ENCODE peak calls at places on chromosome 21, in five cellular contexts. G, Q, I, U and V are unnamed samples.

GRCh38 chr21:14040386-14040785 is 170.4 kb downstream of the LIPI start:
- DNase-seq in Q (no peak), I (no peak), U (no peak), G (no peak), V (no peak)

GRCh38 chr21:25396135-25396711 is 211.1 kb downstream of the MRPL39 start:
- DNase-seq in Q (no peak), U (no peak), G (no peak), I (no peak), V (no peak)

GRCh38 chr21:14675774-14676530 is 129.8 kb upstream of the SAMSN1 start:
- DNase-seq in G (no peak), I (no peak), Q (no peak), U (no peak), V (no peak)

GRCh38 chr21:19607983-19608668 is 1204.5 kb upstream of the TMPRSS15 start:
- DNase-seq in Q (no peak), I (no peak), U (peak; percentile 7), G (no peak), V (peak; percentile 42)

GRCh38 chr21:40512590-40512989 is 334.4 kb downstream of the DSCAM start:
- DNase-seq in U (peak; percentile 31), Q (peak; percentile 91), G (peak; percentile 54), I (no peak), V (no peak)

GRCh38 chr21:15895142-15896106 is 165.6 kb downstream of the USP25 start:
- DNase-seq in U (no peak), I (no peak), G (no peak), Q (no peak), V (no peak)

GRCh38 chr21:19712441-19712840 is 1285.8 kb upstream of the NCAM2 start:
- DNase-seq in Q (no peak), G (no peak), U (peak; percentile 36), I (no peak), V (no peak)

GRCh38 chr21:14088391-14088790 is 122.4 kb downstream of the LIPI start:
- DNase-seq in I (no peak), G (no peak), U (no peak), Q (no peak), V (no peak)

GRCh38 chr21:39527067-39527595 is 75.4 kb downstream of the SH3BGR start:
- DNase-seq in U (no peak), Q (no peak), G (no peak), I (no peak), V (no peak)

GRCh38 chr21:17441370-17441769 is 71.5 kb upstream of the CXADR start:
- DNase-seq in I (no peak), Q (no peak), G (no peak), U (no peak), V (no peak)

GRCh38 chr21:46424621-46425020 is 34.1 kb upstream of the DIP2A start:
- DNase-seq in G (no peak), Q (no peak), U (no peak), I (no peak), V (no peak)

GRCh38 chr21:16455978-16456377 is 726.2 kb downstream of the USP25 start:
- DNase-seq in U (no peak), Q (no peak), G (no peak), I (no peak), V (no peak)

GRCh38 chr21:19922122-19922521 is 1076.1 kb upstream of the NCAM2 start:
- DNase-seq in I (no peak), Q (no peak), G (peak; percentile 30), U (no peak), V (no peak)

GRCh38 chr21:14901482-14901958 is 163.3 kb downstream of the NRIP1 start:
- DNase-seq in I (no peak), Q (no peak), G (no peak), U (no peak), V (peak; percentile 32)

GRCh38 chr21:17003221-17003620 is 509.6 kb upstream of the CXADR start:
- DNase-seq in Q (no peak), G (no peak), I (no peak), U (peak; percentile 4), V (peak; percentile 20)

GRCh38 chr21:39867198-39867650 is at the start of gene PCP4:
- DNase-seq in Q (peak; percentile 93), U (peak; percentile 83), G (peak; percentile 93), I (peak; percentile 82), V (no peak)

GRCh38 chr21:33828577-33828976 is 87.0 kb downstream of the ATP5PO start:
- DNase-seq in Q (no peak), I (no peak), G (no peak), U (no peak), V (no peak)

GRCh38 chr21:29680273-29680672 is 259.5 kb downstream of the GRIK1 start:
- DNase-seq in U (no peak), I (no peak), G (no peak), Q (no peak), V (no peak)

GRCh38 chr21:31298618-31299269 is 45.3 kb downstream of the TIAM1 start:
- DNase-seq in U (no peak), Q (no peak), I (no peak), G (no peak), V (no peak)

GRCh38 chr21:32414579-32415358 is 2.3 kb downstream of the EVA1C start:
- DNase-seq in G (no peak), I (no peak), Q (no peak), U (no peak), V (no peak)

GRCh38 chr21:31900121-31900895 is 27.5 kb downstream of the HUNK start:
- DNase-seq in I (no peak), Q (no peak), G (no peak), U (no peak), V (no peak)

GRCh38 chr21:17729455-17729854 is 89.7 kb downstream of the C21orf91 start:
- DNase-seq in Q (no peak), I (no peak), U (no peak), G (no peak), V (no peak)

GRCh38 chr21:36641346-36641745 is 57.6 kb upstream of the SIM2 start:
- DNase-seq in I (no peak), U (no peak), Q (no peak), G (no peak), V (no peak)

GRCh38 chr21:36641886-36642285 is 57.0 kb upstream of the SIM2 start:
- DNase-seq in G (no peak), U (no peak), I (no peak), Q (no peak), V (no peak)

GRCh38 chr21:36642777-36643176 is 56.1 kb upstream of the SIM2 start:
- DNase-seq in U (no peak), G (no peak), Q (no peak), I (no peak), V (no peak)

GRCh38 chr21:36640260-36641244 is 58.4 kb upstream of the SIM2 start:
- DNase-seq in I (no peak), Q (no peak), G (peak; percentile 35), U (peak; percentile 11), V (peak; percentile 8)

GRCh38 chr21:36639769-36640168 is 59.1 kb upstream of the SIM2 start:
- DNase-seq in I (no peak), G (no peak), Q (no peak), U (no peak), V (no peak)
- H3K4ac ChIP-seq in I (no peak overlapping the region), G (no peak overlapping the region), Q (no peak overlapping the region), U (no peak overlapping the region), V (no peak overlapping the region)

DNA sequence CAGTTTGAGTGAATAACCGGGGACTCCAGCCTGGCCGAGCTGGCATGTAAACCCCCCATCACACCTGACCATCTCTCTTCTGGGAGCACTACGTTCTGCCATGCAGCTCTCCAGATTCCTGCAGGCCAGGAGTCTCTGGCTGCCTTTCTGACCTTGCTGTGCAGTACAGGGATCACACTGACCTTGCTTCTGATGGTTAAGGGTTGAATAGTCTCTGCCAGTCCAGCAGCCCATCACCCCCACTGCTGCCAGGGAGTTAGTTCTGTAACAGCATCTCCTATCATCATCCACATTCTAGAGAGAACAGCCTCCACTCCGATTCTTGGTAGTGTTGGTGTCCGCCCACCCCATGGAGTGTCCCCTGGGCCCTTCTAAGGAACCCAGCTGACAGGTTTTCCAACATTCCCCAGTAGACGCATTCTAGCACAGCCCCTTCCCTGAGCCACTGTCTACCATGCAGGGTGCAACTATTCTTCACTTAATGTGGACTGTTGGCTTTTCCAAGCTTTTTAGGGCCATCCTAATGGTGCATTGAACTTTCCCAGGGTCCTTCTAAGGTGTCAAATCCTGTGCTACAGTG is 109.8 kb downstream of the RIPK4 start:
- DNase-seq in Q (no peak), I (no peak), G (no peak), U (peak; percentile 87), V (no peak)
- H2BK12ac ChIP-seq in Q (peak overlapping the region; percentile 5), I (no peak overlapping the region), G (no peak overlapping the region), U (no peak overlapping the region), V (no peak overlapping the region)

GRCh38 chr21:36976882-36977651 is 10.6 kb upstream of the HLCS start:
- DNase-seq in Q (peak; percentile 58), I (peak; percentile 60), G (peak; percentile 61), U (peak; percentile 68), V (peak; percentile 83)
- H3K4ac ChIP-seq in Q (no peak overlapping the region), I (no peak overlapping the region), G (no peak overlapping the region), U (no peak overlapping the region), V (no peak overlapping the region)

DNA sequence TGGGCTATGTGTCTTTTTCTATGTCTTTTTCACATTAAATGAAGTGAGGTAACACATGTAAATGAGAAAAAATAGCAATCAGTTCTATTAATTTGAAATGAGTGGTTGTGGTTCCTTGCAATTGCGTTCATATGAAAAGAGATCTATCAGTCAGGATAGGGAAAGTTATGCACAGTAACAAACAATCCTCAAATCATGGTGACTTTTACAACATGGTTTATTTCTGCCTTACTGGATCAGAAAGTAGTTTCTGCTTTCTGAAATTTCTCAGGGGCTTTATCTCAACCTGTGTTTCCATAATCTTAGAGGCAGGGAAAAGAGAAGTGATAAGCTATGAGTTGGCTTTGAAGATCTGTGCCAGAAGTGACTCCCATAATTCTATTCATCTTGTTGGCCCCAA is 39.0 kb downstream of the DOP1B start:
- DNase-seq in I (no peak), Q (no peak), U (no peak), G (no peak), V (no peak)
- H2BK12ac ChIP-seq in I (no peak overlapping the region), Q (no peak overlapping the region), U (no peak overlapping the region), G (no peak overlapping the region), V (no peak overlapping the region)

GRCh38 chr21:27329255-27329851 is 362.5 kb upstream of the ADAMTS5 start:
- DNase-seq in Q (no peak), G (no peak), U (no peak), I (no peak), V (peak; percentile 68)

GRCh38 chr21:27321791-27322190 is 354.9 kb upstream of the ADAMTS5 start:
- DNase-seq in I (no peak), Q (no peak), G (no peak), U (no peak), V (no peak)

GRCh38 chr21:27320868-27321267 is 354.0 kb upstream of the ADAMTS5 start:
- DNase-seq in Q (no peak), U (no peak), I (no peak), G (no peak), V (no peak)

DNA sequence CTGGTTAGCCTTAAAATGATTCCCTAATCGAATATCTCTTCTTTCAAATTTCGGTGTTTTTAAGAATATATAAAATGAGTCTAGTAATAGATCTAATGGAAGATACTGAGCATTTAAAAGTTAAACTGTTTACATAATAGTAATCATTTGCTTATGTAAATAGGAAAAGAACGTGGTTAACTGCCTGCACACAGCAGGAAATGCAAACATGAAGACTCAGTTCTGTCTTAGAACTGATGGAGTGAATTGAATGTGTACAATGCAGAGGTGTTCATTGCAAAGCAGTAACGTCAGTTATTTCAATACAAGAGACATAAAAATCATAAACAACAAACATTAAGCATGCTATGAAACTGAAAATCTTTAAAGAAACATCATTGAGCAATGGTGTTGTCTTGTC is 359.4 kb upstream of the ADAMTS5 start:
- DNase-seq in I (no peak), G (no peak), Q (no peak), U (no peak), V (peak; percentile 19)
- H3K4ac ChIP-seq in I (no peak overlapping the region), G (no peak overlapping the region), Q (no peak overlapping the region), U (no peak overlapping the region), V (no peak overlapping the region)

GRCh38 chr21:35190201-35190701 is 141.1 kb upstream of the RUNX1 start:
- DNase-seq in G (no peak), I (no peak), Q (no peak), U (peak; percentile 23), V (peak; percentile 24)
- H2BK12ac ChIP-seq in G (no peak overlapping the region), I (no peak overlapping the region), Q (no peak overlapping the region), U (peak overlapping the region; percentile 17), V (no peak overlapping the region)